ENCODE peak calls at places on chromosomes 3 and 15, in seven cellular contexts. One of them, this sample, is unnamed.

GRCh38 chr3:45785626-45786150 is 10.6 kb downstream of the SLC6A20 start:
- DNase-seq in IMR-90: no peak
- DNase-seq in H1: no peak
- DNase-seq in H9: no peak
- DNase-seq in neuronal stem cell: no peak
- DNase-seq in mesendoderm: no peak
- DNase-seq in trophoblast cell: no peak
- DNase-seq in this sample: no peak

GRCh38 chr3:190384241-190384863 is 3.6 kb upstream of the CLDN16 start:
- DNase-seq in IMR-90: peak
- DNase-seq in H1: no peak
- DNase-seq in H9: peak
- DNase-seq in neuronal stem cell: no peak
- DNase-seq in mesendoderm: peak
- DNase-seq in trophoblast cell: peak
- DNase-seq in this sample: peak

GRCh38 chr15:71374607-71375352 is 259.5 kb downstream of the THSD4 start:
- DNase-seq in IMR-90: peak
- DNase-seq in H1: no peak
- DNase-seq in H9: no peak
- DNase-seq in neuronal stem cell: no peak
- DNase-seq in mesendoderm: no peak
- DNase-seq in trophoblast cell: no peak
- DNase-seq in this sample: peak

GRCh38 chr3:166283856-166284255 is 446.6 kb upstream of the BCHE start:
- DNase-seq in IMR-90: peak
- DNase-seq in H1: no peak
- DNase-seq in H9: no peak
- DNase-seq in neuronal stem cell: no peak
- DNase-seq in mesendoderm: no peak
- DNase-seq in trophoblast cell: no peak
- DNase-seq in this sample: peak

GRCh38 chr3:131701153-131701791 is 198.5 kb upstream of the MRPL3 start:
- DNase-seq in IMR-90: no peak
- DNase-seq in H1: no peak
- DNase-seq in H9: no peak
- DNase-seq in neuronal stem cell: no peak
- DNase-seq in mesendoderm: peak
- DNase-seq in trophoblast cell: peak
- DNase-seq in this sample: no peak

GRCh38 chr15:78108300-78109084 is 16.1 kb downstream of the SH2D7 start:
- DNase-seq in IMR-90: peak
- DNase-seq in H1: peak
- DNase-seq in H9: peak
- DNase-seq in neuronal stem cell: peak
- DNase-seq in mesendoderm: peak
- DNase-seq in trophoblast cell: peak
- DNase-seq in this sample: peak

GRCh38 chr15:60591491-60592385 is 112.8 kb upstream of the ICE2 start:
- DNase-seq in IMR-90: no peak
- DNase-seq in H1: no peak
- DNase-seq in H9: peak
- DNase-seq in neuronal stem cell: peak
- DNase-seq in mesendoderm: peak
- DNase-seq in trophoblast cell: peak
- DNase-seq in this sample: peak

GRCh38 chr15:37079726-37080125 is 20.6 kb downstream of the MEIS2 start:
- DNase-seq in IMR-90: peak
- DNase-seq in H1: no peak
- DNase-seq in H9: no peak
- DNase-seq in neuronal stem cell: no peak
- DNase-seq in mesendoderm: no peak
- DNase-seq in trophoblast cell: no peak
- DNase-seq in this sample: no peak

GRCh38 chr3:46883252-46884185 is 6.0 kb downstream of the PTH1R start:
- DNase-seq in IMR-90: no peak
- DNase-seq in H1: no peak
- DNase-seq in H9: no peak
- DNase-seq in neuronal stem cell: no peak
- DNase-seq in mesendoderm: peak
- DNase-seq in trophoblast cell: no peak
- DNase-seq in this sample: peak

GRCh38 chr15:79970921-79971434 is at the start of gene BCL2A1:
- DNase-seq in IMR-90: peak
- DNase-seq in H1: no peak
- DNase-seq in H9: no peak
- DNase-seq in neuronal stem cell: no peak
- DNase-seq in mesendoderm: no peak
- DNase-seq in trophoblast cell: peak
- DNase-seq in this sample: no peak

GRCh38 chr15:25477816-25478215 is 39.0 kb upstream of the UBE3A start:
- DNase-seq in IMR-90: no peak
- DNase-seq in H1: no peak
- DNase-seq in H9: no peak
- DNase-seq in neuronal stem cell: no peak
- DNase-seq in mesendoderm: no peak
- DNase-seq in trophoblast cell: no peak
- DNase-seq in this sample: no peak

GRCh38 chr15:83698294-83698693 is 44.4 kb downstream of the ADAMTSL3 start:
- DNase-seq in IMR-90: peak
- DNase-seq in H1: no peak
- DNase-seq in H9: no peak
- DNase-seq in neuronal stem cell: no peak
- DNase-seq in mesendoderm: no peak
- DNase-seq in trophoblast cell: no peak
- DNase-seq in this sample: peak

GRCh38 chr15:60006203-60006782 is 2.2 kb downstream of the FOXB1 start:
- DNase-seq in IMR-90: peak
- DNase-seq in H1: no peak
- DNase-seq in H9: peak
- DNase-seq in neuronal stem cell: peak
- DNase-seq in mesendoderm: peak
- DNase-seq in trophoblast cell: peak
- DNase-seq in this sample: peak

GRCh38 chr3:173066044-173066679 is 74.9 kb downstream of the SPATA16 start:
- DNase-seq in IMR-90: peak
- DNase-seq in H1: no peak
- DNase-seq in H9: no peak
- DNase-seq in neuronal stem cell: no peak
- DNase-seq in mesendoderm: peak
- DNase-seq in trophoblast cell: no peak
- DNase-seq in this sample: peak

DNA sequence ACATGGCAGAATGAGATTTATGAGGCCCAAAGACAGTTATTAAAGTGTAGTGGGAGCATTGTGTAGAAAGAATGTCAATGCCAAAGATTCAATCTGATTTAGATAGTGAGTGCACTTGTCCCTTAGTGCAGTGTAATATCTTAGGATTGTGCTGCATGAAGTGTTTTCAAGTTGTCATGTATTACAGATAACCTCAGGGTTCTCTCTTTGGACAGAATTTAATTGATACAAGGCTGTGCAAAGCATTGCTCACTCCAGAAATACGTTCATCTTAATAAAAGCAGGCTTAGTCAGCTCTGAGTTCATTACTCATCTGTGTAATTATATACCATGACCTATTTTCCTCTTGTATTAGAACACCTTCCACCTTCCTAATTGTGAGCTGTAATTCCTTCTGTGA is 16.0 kb upstream of the GPR171 start:
- DNase-seq in IMR-90: peak
- DNase-seq in H1: no peak
- DNase-seq in H9: no peak
- DNase-seq in neuronal stem cell: no peak
- DNase-seq in mesendoderm: no peak
- DNase-seq in trophoblast cell: no peak
- DNase-seq in this sample: peak
- H2BK5ac ChIP-seq in IMR-90: no peak
- H2BK5ac ChIP-seq in H1: no peak
- H2BK5ac ChIP-seq in H9: no peak
- H2BK5ac ChIP-seq in neuronal stem cell: no peak
- H2BK5ac ChIP-seq in mesendoderm: no peak
- H2BK5ac ChIP-seq in trophoblast cell: no peak
- H2BK5ac ChIP-seq in this sample: no peak

GRCh38 chr15:63940956-63941620 is 105.2 kb downstream of the DAPK2 start:
- DNase-seq in IMR-90: no peak
- DNase-seq in H1: no peak
- DNase-seq in H9: peak
- DNase-seq in neuronal stem cell: no peak
- DNase-seq in mesendoderm: no peak
- DNase-seq in trophoblast cell: no peak
- DNase-seq in this sample: no peak

GRCh38 chr15:63942486-63943365 is 103.6 kb downstream of the DAPK2 start:
- DNase-seq in IMR-90: no peak
- DNase-seq in H1: no peak
- DNase-seq in H9: peak
- DNase-seq in neuronal stem cell: no peak
- DNase-seq in mesendoderm: peak
- DNase-seq in trophoblast cell: no peak
- DNase-seq in this sample: no peak

GRCh38 chr15:63938486-63939061 is 104.8 kb upstream of the HERC1 start:
- DNase-seq in IMR-90: peak
- DNase-seq in H1: no peak
- DNase-seq in H9: peak
- DNase-seq in neuronal stem cell: no peak
- DNase-seq in mesendoderm: no peak
- DNase-seq in trophoblast cell: no peak
- DNase-seq in this sample: no peak

GRCh38 chr15:63941698-63942465 is 104.4 kb downstream of the DAPK2 start:
- DNase-seq in IMR-90: no peak
- DNase-seq in H1: no peak
- DNase-seq in H9: peak
- DNase-seq in neuronal stem cell: no peak
- DNase-seq in mesendoderm: no peak
- DNase-seq in trophoblast cell: no peak
- DNase-seq in this sample: no peak

DNA sequence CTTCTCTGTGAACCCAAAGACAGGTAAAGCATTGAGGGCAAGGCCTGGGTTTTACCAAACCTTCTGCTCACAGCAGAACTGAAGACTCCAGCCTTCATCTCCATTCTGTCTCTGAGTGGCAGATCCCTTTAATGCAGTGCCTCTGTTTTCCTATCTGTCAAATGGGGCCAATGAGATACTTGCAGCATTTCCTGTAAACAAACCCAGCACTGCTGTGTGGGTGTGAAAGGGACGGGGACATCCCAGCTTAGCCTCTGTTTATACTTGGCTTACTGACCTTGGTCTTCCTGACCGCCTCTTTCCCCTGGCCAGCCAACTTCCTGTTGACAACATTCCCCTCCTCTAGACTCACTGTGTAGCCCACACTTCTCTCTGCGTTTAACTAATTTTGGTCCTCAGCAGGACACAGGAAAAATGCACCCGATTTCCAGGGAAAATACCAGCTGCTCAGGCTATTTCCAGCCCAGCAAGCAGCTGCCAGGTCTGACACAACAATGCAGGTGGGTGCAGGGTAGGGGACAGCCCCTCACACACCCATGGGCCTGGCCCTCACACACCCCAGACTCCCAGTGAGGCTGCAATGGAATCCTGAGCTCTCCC is 105.9 kb upstream of the HERC1 start:
- DNase-seq in IMR-90: peak
- DNase-seq in H1: no peak
- DNase-seq in H9: peak
- DNase-seq in neuronal stem cell: no peak
- DNase-seq in mesendoderm: peak
- DNase-seq in trophoblast cell: no peak
- DNase-seq in this sample: peak
- H3K27ac ChIP-seq in IMR-90: peak
- H3K27ac ChIP-seq in H1: no peak
- H3K27ac ChIP-seq in H9: no peak
- H3K27ac ChIP-seq in neuronal stem cell: no peak
- H3K27ac ChIP-seq in mesendoderm: no peak
- H3K27ac ChIP-seq in trophoblast cell: peak
- H3K27ac ChIP-seq in this sample: peak

DNA sequence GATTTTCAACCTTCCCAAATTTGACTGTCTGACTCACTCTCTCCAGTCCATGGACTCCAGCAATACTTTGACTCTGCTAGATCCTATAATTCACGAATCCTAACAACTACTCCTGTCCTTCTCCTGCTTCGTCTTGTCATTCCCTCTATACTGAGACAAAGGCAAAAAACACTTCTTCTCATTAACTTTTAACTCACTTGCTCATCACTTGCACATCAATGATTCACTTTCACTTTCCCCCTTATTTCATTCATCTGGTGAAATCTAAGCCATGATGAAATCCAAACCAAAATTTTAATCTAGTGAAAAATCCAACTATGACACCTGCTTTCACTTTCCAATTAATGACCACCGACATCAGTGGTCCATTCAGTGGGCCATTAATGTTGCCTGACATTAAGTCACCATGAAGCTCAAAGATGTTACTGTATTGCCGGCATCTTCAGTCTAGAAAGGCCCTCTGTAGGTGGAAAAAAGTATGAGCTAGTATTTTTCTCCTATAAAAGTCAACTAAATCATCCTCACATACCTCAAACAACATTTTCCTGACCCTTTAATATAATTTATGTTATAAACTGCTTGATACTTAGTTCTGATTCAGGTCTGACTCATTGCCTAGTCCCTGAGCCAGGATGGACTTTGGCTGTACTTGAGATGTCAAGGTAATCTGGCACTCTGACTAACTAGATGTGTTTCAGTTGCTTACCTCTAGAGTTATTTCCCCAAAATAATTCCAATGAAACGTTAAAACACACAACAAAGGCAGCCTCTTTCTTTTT is 158.6 kb downstream of the CNTN6 start:
- DNase-seq in IMR-90: no peak
- DNase-seq in H1: no peak
- DNase-seq in H9: no peak
- DNase-seq in neuronal stem cell: no peak
- DNase-seq in mesendoderm: peak
- DNase-seq in trophoblast cell: no peak
- DNase-seq in this sample: no peak
- H2BK5ac ChIP-seq in IMR-90: no peak
- H2BK5ac ChIP-seq in H1: no peak
- H2BK5ac ChIP-seq in H9: no peak
- H2BK5ac ChIP-seq in neuronal stem cell: no peak
- H2BK5ac ChIP-seq in mesendoderm: no peak
- H2BK5ac ChIP-seq in trophoblast cell: no peak
- H2BK5ac ChIP-seq in this sample: no peak

GRCh38 chr3:114080201-114080600 is 23.7 kb downstream of the QTRT2 start:
- DNase-seq in IMR-90: no peak
- DNase-seq in H1: no peak
- DNase-seq in H9: no peak
- DNase-seq in neuronal stem cell: no peak
- DNase-seq in mesendoderm: no peak
- DNase-seq in trophoblast cell: no peak
- DNase-seq in this sample: no peak

GRCh38 chr3:114078126-114078525 is 21.6 kb downstream of the QTRT2 start:
- DNase-seq in IMR-90: peak
- DNase-seq in H1: no peak
- DNase-seq in H9: no peak
- DNase-seq in neuronal stem cell: no peak
- DNase-seq in mesendoderm: no peak
- DNase-seq in trophoblast cell: no peak
- DNase-seq in this sample: no peak

GRCh38 chr3:114083112-114083511 is 26.6 kb downstream of the QTRT2 start:
- DNase-seq in IMR-90: no peak
- DNase-seq in H1: no peak
- DNase-seq in H9: no peak
- DNase-seq in neuronal stem cell: no peak
- DNase-seq in mesendoderm: no peak
- DNase-seq in trophoblast cell: no peak
- DNase-seq in this sample: no peak

GRCh38 chr3:114079761-114080160 is 23.2 kb downstream of the QTRT2 start:
- DNase-seq in IMR-90: peak
- DNase-seq in H1: no peak
- DNase-seq in H9: no peak
- DNase-seq in neuronal stem cell: no peak
- DNase-seq in mesendoderm: no peak
- DNase-seq in trophoblast cell: no peak
- DNase-seq in this sample: peak

GRCh38 chr3:114081022-114081421 is 24.5 kb downstream of the QTRT2 start:
- DNase-seq in IMR-90: peak
- DNase-seq in H1: no peak
- DNase-seq in H9: no peak
- DNase-seq in neuronal stem cell: no peak
- DNase-seq in mesendoderm: no peak
- DNase-seq in trophoblast cell: no peak
- DNase-seq in this sample: no peak
- H3K27ac ChIP-seq in IMR-90: no peak
- H3K27ac ChIP-seq in H1: no peak
- H3K27ac ChIP-seq in H9: no peak
- H3K27ac ChIP-seq in neuronal stem cell: no peak
- H3K27ac ChIP-seq in mesendoderm: no peak
- H3K27ac ChIP-seq in trophoblast cell: no peak
- H3K27ac ChIP-seq in this sample: no peak